ENCODE peak calls at places on chromosomes 2 and 18, in seven cellular contexts. One of them, this sample, is unnamed.
A peak's percentile ranks its signal among the peaks of the same experiment; 100 is the strongest.

GRCh38 chr2:38406597-38407110 is 29.6 kb upstream of the ATL2 start:
- DNase-seq in transverse colon: no peak
- DNase-seq in sigmoid colon: no peak
- DNase-seq in ovary: peak; percentile 85
- DNase-seq in adrenal gland: peak; percentile 69
- DNase-seq in breast epithelium: peak; percentile 74
- DNase-seq in IMR-90: no peak
- DNase-seq in this sample: no peak

GRCh38 chr18:72119082-72119481 is 425.1 kb downstream of the CBLN2 start:
- DNase-seq in adrenal gland: no peak
- DNase-seq in IMR-90: no peak
- DNase-seq in transverse colon: no peak
- DNase-seq in sigmoid colon: no peak
- DNase-seq in breast epithelium: no peak
- DNase-seq in ovary: no peak
- DNase-seq in this sample: no peak

GRCh38 chr2:238919307-238919706 is 71.4 kb downstream of the TWIST2 start:
- DNase-seq in IMR-90: no peak
- DNase-seq in breast epithelium: no peak
- DNase-seq in ovary: peak; percentile 11
- DNase-seq in adrenal gland: no peak
- DNase-seq in transverse colon: no peak
- DNase-seq in sigmoid colon: peak; percentile 28
- DNase-seq in this sample: no peak

GRCh38 chr2:234293973-234294372 is 202.9 kb downstream of the ARL4C start:
- DNase-seq in transverse colon: no peak
- DNase-seq in adrenal gland: no peak
- DNase-seq in ovary: no peak
- DNase-seq in breast epithelium: no peak
- DNase-seq in sigmoid colon: no peak
- DNase-seq in IMR-90: no peak
- DNase-seq in this sample: no peak

GRCh38 chr18:5970032-5970431 is 74.7 kb upstream of the TMEM200C start:
- DNase-seq in adrenal gland: no peak
- DNase-seq in IMR-90: no peak
- DNase-seq in ovary: no peak
- DNase-seq in breast epithelium: no peak
- DNase-seq in transverse colon: peak; percentile 18
- DNase-seq in sigmoid colon: no peak
- DNase-seq in this sample: peak; percentile 67

GRCh38 chr2:29106980-29107388 is 8.2 kb upstream of the CLIP4 start:
- DNase-seq in adrenal gland: no peak
- DNase-seq in sigmoid colon: no peak
- DNase-seq in transverse colon: no peak
- DNase-seq in breast epithelium: no peak
- DNase-seq in IMR-90: peak; percentile 72
- DNase-seq in ovary: no peak
- DNase-seq in this sample: no peak

GRCh38 chr2:95034221-95034620 is 8.7 kb downstream of the MAL start:
- DNase-seq in ovary: no peak
- DNase-seq in IMR-90: no peak
- DNase-seq in transverse colon: no peak
- DNase-seq in sigmoid colon: no peak
- DNase-seq in adrenal gland: no peak
- DNase-seq in breast epithelium: no peak
- DNase-seq in this sample: no peak

GRCh38 chr2:16031848-16032159 is 91.5 kb downstream of the MYCN start:
- DNase-seq in breast epithelium: peak; percentile 47
- DNase-seq in transverse colon: peak; percentile 70
- DNase-seq in ovary: no peak
- DNase-seq in sigmoid colon: no peak
- DNase-seq in IMR-90: no peak
- DNase-seq in adrenal gland: no peak
- DNase-seq in this sample: peak; percentile 63

GRCh38 chr2:3269425-3270094 is 108.1 kb downstream of the EIPR1 start:
- DNase-seq in breast epithelium: no peak
- DNase-seq in adrenal gland: no peak
- DNase-seq in IMR-90: no peak
- DNase-seq in transverse colon: no peak
- DNase-seq in ovary: no peak
- DNase-seq in sigmoid colon: no peak
- DNase-seq in this sample: no peak

GRCh38 chr2:3638456-3638810 is 19.6 kb upstream of the ALLC start:
- DNase-seq in ovary: no peak
- DNase-seq in adrenal gland: no peak
- DNase-seq in sigmoid colon: peak; percentile 53
- DNase-seq in transverse colon: no peak
- DNase-seq in IMR-90: no peak
- DNase-seq in breast epithelium: no peak
- DNase-seq in this sample: no peak

GRCh38 chr2:30780776-30781330 is 26.4 kb downstream of the CAPN13 start:
- DNase-seq in adrenal gland: no peak
- DNase-seq in IMR-90: no peak
- DNase-seq in sigmoid colon: no peak
- DNase-seq in transverse colon: no peak
- DNase-seq in ovary: no peak
- DNase-seq in breast epithelium: no peak
- DNase-seq in this sample: no peak

GRCh38 chr2:117523267-117523666 is 291.2 kb upstream of the DDX18 start:
- DNase-seq in sigmoid colon: peak; percentile 70
- DNase-seq in breast epithelium: peak; percentile 44
- DNase-seq in adrenal gland: peak; percentile 72
- DNase-seq in ovary: peak; percentile 36
- DNase-seq in IMR-90: no peak
- DNase-seq in transverse colon: peak; percentile 93
- DNase-seq in this sample: peak; percentile 90

GRCh38 chr2:73987109-73987947 is 2.6 kb downstream of the TET3 start:
- DNase-seq in transverse colon: peak; percentile 64
- DNase-seq in ovary: no peak
- DNase-seq in sigmoid colon: no peak
- DNase-seq in adrenal gland: no peak
- DNase-seq in breast epithelium: no peak
- DNase-seq in IMR-90: peak; percentile 62
- DNase-seq in this sample: peak; percentile 53

GRCh38 chr2:86078801-86079545 is 26.7 kb downstream of the POLR1A start:
- DNase-seq in transverse colon: peak; percentile 44
- DNase-seq in adrenal gland: peak; percentile 73
- DNase-seq in sigmoid colon: no peak
- DNase-seq in IMR-90: peak; percentile 47
- DNase-seq in ovary: peak; percentile 65
- DNase-seq in breast epithelium: no peak
- DNase-seq in this sample: peak; percentile 70

GRCh38 chr2:45889053-45889452 is 237.6 kb downstream of the PRKCE start:
- DNase-seq in sigmoid colon: no peak
- DNase-seq in ovary: no peak
- DNase-seq in IMR-90: peak; percentile 52
- DNase-seq in adrenal gland: peak; percentile 32
- DNase-seq in breast epithelium: no peak
- DNase-seq in transverse colon: peak; percentile 32
- DNase-seq in this sample: no peak
- TF ChIP-seq CTCF in sigmoid colon: peak; percentile 40
- TF ChIP-seq CTCF in ovary: no peak
- TF ChIP-seq CTCF in IMR-90: peak; percentile 6
- TF ChIP-seq CTCF in adrenal gland: peak; percentile 19
- TF ChIP-seq CTCF in breast epithelium: no peak
- TF ChIP-seq CTCF in transverse colon: no peak
- TF ChIP-seq CTCF in this sample: no peak

DNA sequence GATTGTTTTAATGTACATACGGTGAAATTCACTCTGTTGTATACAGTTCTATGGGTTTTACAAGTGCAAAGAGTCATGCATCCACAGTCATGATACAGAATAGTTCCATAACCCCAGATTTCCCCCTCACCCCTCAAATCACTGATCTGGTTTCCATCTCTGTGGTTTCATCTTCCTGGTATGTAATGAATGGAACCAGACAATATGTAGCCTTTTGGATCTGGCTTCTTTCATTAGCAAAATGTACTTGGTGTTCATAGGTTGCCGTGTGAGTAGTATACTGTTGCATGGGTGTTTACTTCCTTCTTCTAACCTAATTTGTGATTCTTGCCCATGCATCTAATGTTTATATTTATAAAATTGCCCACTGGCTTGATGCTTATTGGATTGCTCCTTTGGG is 298.7 kb upstream of the NRP2 start:
- DNase-seq in adrenal gland: no peak
- DNase-seq in breast epithelium: no peak
- DNase-seq in ovary: no peak
- DNase-seq in IMR-90: no peak
- DNase-seq in sigmoid colon: no peak
- DNase-seq in transverse colon: no peak
- DNase-seq in this sample: no peak
- H3K27ac ChIP-seq in adrenal gland: no peak overlapping the region
- H3K27ac ChIP-seq in breast epithelium: no peak overlapping the region
- H3K27ac ChIP-seq in ovary: no peak overlapping the region
- H3K27ac ChIP-seq in IMR-90: no peak overlapping the region
- H3K27ac ChIP-seq in sigmoid colon: no peak overlapping the region
- H3K27ac ChIP-seq in transverse colon: no peak overlapping the region
- H3K27ac ChIP-seq in this sample: no peak overlapping the region

DNA sequence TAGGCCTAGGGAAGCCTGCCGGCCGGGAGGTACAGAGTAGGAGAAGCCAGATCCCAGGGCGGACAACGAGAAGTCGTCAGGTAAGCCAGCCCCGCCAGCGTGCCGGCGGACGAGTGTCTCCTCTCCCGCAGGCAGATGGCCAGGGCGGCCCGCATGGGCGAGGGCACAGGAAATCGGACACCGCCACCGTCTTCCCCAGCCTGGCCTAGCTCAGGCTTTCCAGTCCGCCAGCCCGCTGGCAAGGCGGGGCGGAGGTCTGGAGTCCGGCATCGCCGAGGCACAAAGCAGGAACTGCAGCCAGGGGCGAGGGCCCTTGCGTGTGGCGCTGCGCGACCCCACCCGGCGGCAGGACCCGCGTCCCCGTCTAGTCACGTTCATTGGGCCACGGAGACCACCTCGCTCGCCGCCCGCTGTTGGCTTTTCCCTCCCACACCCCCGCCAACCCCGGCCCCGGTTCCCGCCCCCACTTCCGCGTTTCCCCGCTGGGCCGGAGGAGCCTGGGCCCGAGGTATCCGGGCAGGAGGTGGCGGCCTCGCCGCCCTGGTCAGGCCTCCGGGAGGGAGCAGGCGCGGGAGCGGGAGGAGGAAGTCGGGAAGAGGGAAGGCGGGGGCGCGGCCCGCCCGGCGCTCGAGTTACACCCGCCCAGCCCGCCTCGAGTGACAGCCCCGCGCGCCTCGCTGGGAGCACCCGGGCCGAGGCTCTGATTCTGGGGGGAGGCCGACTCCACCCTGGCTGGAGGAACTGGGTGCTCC is at the start of gene GPD2:
- DNase-seq in transverse colon: peak; percentile 92
- DNase-seq in adrenal gland: peak; percentile 93
- DNase-seq in ovary: peak; percentile 91
- DNase-seq in breast epithelium: peak; percentile 88
- DNase-seq in IMR-90: peak; percentile 82
- DNase-seq in sigmoid colon: peak; percentile 95
- DNase-seq in this sample: peak; percentile 94
- TF ChIP-seq POLR2A in transverse colon: peak; percentile 90
- TF ChIP-seq POLR2A in adrenal gland: no peak
- TF ChIP-seq POLR2A in ovary: peak; percentile 74
- TF ChIP-seq POLR2A in breast epithelium: peak; percentile 86
- TF ChIP-seq POLR2A in IMR-90: peak; percentile 55
- TF ChIP-seq POLR2A in sigmoid colon: no peak
- TF ChIP-seq POLR2A in this sample: peak; percentile 83

GRCh38 chr2:25971596-25971995 is 10.7 kb downstream of the KIF3C start:
- DNase-seq in ovary: no peak
- DNase-seq in transverse colon: no peak
- DNase-seq in breast epithelium: no peak
- DNase-seq in IMR-90: no peak
- DNase-seq in sigmoid colon: no peak
- DNase-seq in adrenal gland: no peak
- DNase-seq in this sample: no peak

GRCh38 chr2:25972049-25972823 is 10.1 kb downstream of the KIF3C start:
- DNase-seq in IMR-90: peak; percentile 72
- DNase-seq in sigmoid colon: no peak
- DNase-seq in transverse colon: no peak
- DNase-seq in breast epithelium: no peak
- DNase-seq in ovary: no peak
- DNase-seq in adrenal gland: no peak
- DNase-seq in this sample: no peak

GRCh38 chr2:25964891-25965290 is 17.4 kb downstream of the KIF3C start:
- DNase-seq in transverse colon: no peak
- DNase-seq in ovary: no peak
- DNase-seq in breast epithelium: no peak
- DNase-seq in sigmoid colon: no peak
- DNase-seq in IMR-90: no peak
- DNase-seq in adrenal gland: no peak
- DNase-seq in this sample: no peak

GRCh38 chr2:25960920-25961319 is 21.4 kb downstream of the KIF3C start:
- DNase-seq in IMR-90: peak; percentile 63
- DNase-seq in breast epithelium: no peak
- DNase-seq in adrenal gland: no peak
- DNase-seq in ovary: no peak
- DNase-seq in sigmoid colon: no peak
- DNase-seq in transverse colon: no peak
- DNase-seq in this sample: no peak

DNA sequence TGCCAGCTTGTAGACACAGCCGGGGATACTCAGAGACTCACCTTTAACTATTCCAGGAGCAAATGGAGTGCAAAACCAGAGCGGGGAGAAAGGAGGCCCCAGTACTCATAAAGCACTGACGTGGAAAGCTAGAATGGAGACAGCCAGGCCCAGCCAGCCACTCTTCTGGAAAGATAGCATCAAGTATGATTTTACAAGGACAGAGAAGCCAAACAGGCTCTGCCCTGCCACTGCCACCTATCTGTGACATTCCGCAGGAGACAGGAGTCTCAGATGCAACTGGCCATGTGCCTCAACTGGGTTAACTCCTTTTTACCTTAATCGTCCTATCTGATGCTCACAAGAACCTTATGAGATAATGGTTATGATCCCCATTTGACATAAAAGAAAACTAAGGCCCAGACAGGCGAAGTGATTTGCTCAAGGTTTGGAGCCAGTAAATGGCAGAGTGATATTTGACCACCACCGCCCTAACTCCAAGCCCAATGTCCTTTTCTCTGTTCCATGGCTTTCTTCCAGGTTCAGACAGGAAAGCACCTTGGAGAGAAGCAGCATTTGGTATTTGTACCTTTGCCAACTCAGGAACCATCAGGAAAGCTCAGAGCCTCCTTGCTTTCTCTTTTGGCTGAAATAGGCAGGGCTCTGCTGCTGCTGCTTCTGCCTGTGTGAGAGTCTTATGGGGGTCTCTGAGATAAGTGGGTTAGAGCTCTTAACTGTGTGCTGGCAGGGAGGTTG is 15.6 kb downstream of the KIF3C start:
- DNase-seq in IMR-90: no peak
- DNase-seq in adrenal gland: peak; percentile 50
- DNase-seq in ovary: no peak
- DNase-seq in breast epithelium: no peak
- DNase-seq in sigmoid colon: no peak
- DNase-seq in transverse colon: no peak
- DNase-seq in this sample: no peak
- TF ChIP-seq CTCF in IMR-90: no peak
- TF ChIP-seq CTCF in adrenal gland: peak; percentile 26
- TF ChIP-seq CTCF in ovary: no peak
- TF ChIP-seq CTCF in breast epithelium: no peak
- TF ChIP-seq CTCF in sigmoid colon: no peak
- TF ChIP-seq CTCF in transverse colon: no peak
- TF ChIP-seq CTCF in this sample: no peak

GRCh38 chr18:58599106-58599505 is 29.8 kb downstream of the ALPK2 start:
- DNase-seq in IMR-90: peak; percentile 58
- DNase-seq in adrenal gland: no peak
- DNase-seq in ovary: no peak
- DNase-seq in breast epithelium: no peak
- DNase-seq in sigmoid colon: no peak
- DNase-seq in transverse colon: no peak
- DNase-seq in this sample: no peak
- H3K27ac ChIP-seq in IMR-90: no peak overlapping the region
- H3K27ac ChIP-seq in adrenal gland: no peak overlapping the region
- H3K27ac ChIP-seq in ovary: no peak overlapping the region
- H3K27ac ChIP-seq in breast epithelium: no peak overlapping the region
- H3K27ac ChIP-seq in sigmoid colon: no peak overlapping the region
- H3K27ac ChIP-seq in transverse colon: no peak overlapping the region
- H3K27ac ChIP-seq in this sample: no peak overlapping the region

GRCh38 chr18:39313992-39314391 is 1748.4 kb upstream of the CELF4 start:
- DNase-seq in ovary: no peak
- DNase-seq in transverse colon: no peak
- DNase-seq in adrenal gland: no peak
- DNase-seq in sigmoid colon: no peak
- DNase-seq in IMR-90: no peak
- DNase-seq in breast epithelium: no peak
- DNase-seq in this sample: no peak
- TF ChIP-seq POLR2A in ovary: no peak
- TF ChIP-seq POLR2A in transverse colon: no peak
- TF ChIP-seq POLR2A in adrenal gland: no peak
- TF ChIP-seq POLR2A in sigmoid colon: no peak
- TF ChIP-seq POLR2A in IMR-90: no peak
- TF ChIP-seq POLR2A in breast epithelium: no peak
- TF ChIP-seq POLR2A in this sample: no peak

This sample was measured in Peyer's patch.